ENCODE peak calls at places on chromosomes 2 and 18, in eight cellular contexts. One of them, this sample, is unnamed.
A peak's percentile ranks its signal among the peaks of the same experiment; 100 is the strongest.

GRCh38 chr2:12700989-12701388 is 15.7 kb upstream of the TRIB2 start:
- DNase-seq in tibial artery: no peak
- DNase-seq in stomach: no peak
- DNase-seq in Caco-2: no peak
- DNase-seq in CD8-positive, alpha-beta T cell: no peak
- DNase-seq in ascending aorta: no peak
- DNase-seq in lung: no peak
- DNase-seq in upper lobe of right lung: no peak
- DNase-seq in this sample: no peak

GRCh38 chr2:182893666-182894065 is 27.2 kb upstream of the FRZB start:
- DNase-seq in tibial artery: no peak
- DNase-seq in stomach: no peak
- DNase-seq in Caco-2: no peak
- DNase-seq in CD8-positive, alpha-beta T cell: no peak
- DNase-seq in ascending aorta: no peak
- DNase-seq in lung: no peak
- DNase-seq in upper lobe of right lung: no peak
- DNase-seq in this sample: no peak

GRCh38 chr2:179592167-179592936 is 269.1 kb downstream of the ZNF385B start:
- DNase-seq in tibial artery: no peak
- DNase-seq in stomach: no peak
- DNase-seq in Caco-2: no peak
- DNase-seq in CD8-positive, alpha-beta T cell: no peak
- DNase-seq in ascending aorta: no peak
- DNase-seq in lung: no peak
- DNase-seq in upper lobe of right lung: no peak
- DNase-seq in this sample: no peak

GRCh38 chr18:70243131-70243530 is 37.6 kb upstream of the RTTN start:
- DNase-seq in tibial artery: no peak
- DNase-seq in stomach: peak; percentile 43
- DNase-seq in Caco-2: peak; percentile 43
- DNase-seq in CD8-positive, alpha-beta T cell: no peak
- DNase-seq in ascending aorta: no peak
- DNase-seq in lung: peak; percentile 41
- DNase-seq in upper lobe of right lung: no peak
- DNase-seq in this sample: no peak

GRCh38 chr2:38599706-38600105 is 3.0 kb downstream of the HNRNPLL start:
- DNase-seq in tibial artery: no peak
- DNase-seq in stomach: no peak
- DNase-seq in Caco-2: no peak
- DNase-seq in CD8-positive, alpha-beta T cell: no peak
- DNase-seq in ascending aorta: no peak
- DNase-seq in lung: no peak
- DNase-seq in upper lobe of right lung: no peak
- DNase-seq in this sample: no peak

GRCh38 chr2:29443627-29444026 is 328.4 kb downstream of the CLIP4 start:
- DNase-seq in tibial artery: no peak
- DNase-seq in stomach: no peak
- DNase-seq in Caco-2: no peak
- DNase-seq in CD8-positive, alpha-beta T cell: no peak
- DNase-seq in ascending aorta: no peak
- DNase-seq in lung: no peak
- DNase-seq in upper lobe of right lung: no peak
- DNase-seq in this sample: no peak

GRCh38 chr2:230225486-230225885 is at the start of gene SP140:
- DNase-seq in tibial artery: no peak
- DNase-seq in stomach: peak; percentile 48
- DNase-seq in Caco-2: no peak
- DNase-seq in CD8-positive, alpha-beta T cell: peak; percentile 87
- DNase-seq in ascending aorta: peak; percentile 26
- DNase-seq in lung: peak; percentile 39
- DNase-seq in upper lobe of right lung: peak; percentile 77
- DNase-seq in this sample: no peak

GRCh38 chr2:12057436-12058166 is 311.2 kb downstream of the LPIN1 start:
- DNase-seq in tibial artery: peak; percentile 67
- DNase-seq in stomach: no peak
- DNase-seq in Caco-2: no peak
- DNase-seq in CD8-positive, alpha-beta T cell: peak; percentile 60
- DNase-seq in ascending aorta: peak; percentile 16
- DNase-seq in lung: no peak
- DNase-seq in upper lobe of right lung: no peak
- DNase-seq in this sample: no peak

GRCh38 chr18:32674491-32674890 is 98.3 kb downstream of the KLHL14 start:
- DNase-seq in tibial artery: no peak
- DNase-seq in stomach: no peak
- DNase-seq in Caco-2: no peak
- DNase-seq in CD8-positive, alpha-beta T cell: no peak
- DNase-seq in ascending aorta: no peak
- DNase-seq in lung: no peak
- DNase-seq in upper lobe of right lung: no peak
- DNase-seq in this sample: no peak

GRCh38 chr18:12783524-12783923 is 80.7 kb downstream of the PSMG2 start:
- DNase-seq in tibial artery: no peak
- DNase-seq in stomach: no peak
- DNase-seq in Caco-2: no peak
- DNase-seq in CD8-positive, alpha-beta T cell: no peak
- DNase-seq in ascending aorta: no peak
- DNase-seq in lung: no peak
- DNase-seq in upper lobe of right lung: no peak
- DNase-seq in this sample: no peak

GRCh38 chr2:143125647-143126046 is 3.6 kb upstream of the ARHGAP15 start:
- DNase-seq in tibial artery: no peak
- DNase-seq in stomach: no peak
- DNase-seq in Caco-2: no peak
- DNase-seq in CD8-positive, alpha-beta T cell: no peak
- DNase-seq in ascending aorta: no peak
- DNase-seq in lung: no peak
- DNase-seq in upper lobe of right lung: no peak
- DNase-seq in this sample: no peak

GRCh38 chr18:80253871-80254492 is 6.7 kb upstream of the PARD6G start:
- DNase-seq in tibial artery: no peak
- DNase-seq in stomach: no peak
- DNase-seq in Caco-2: no peak
- DNase-seq in CD8-positive, alpha-beta T cell: peak; percentile 34
- DNase-seq in ascending aorta: no peak
- DNase-seq in lung: peak; percentile 27
- DNase-seq in upper lobe of right lung: peak; percentile 36
- DNase-seq in this sample: no peak

GRCh38 chr2:167253025-167253424 is 364.7 kb downstream of the XIRP2 start:
- DNase-seq in tibial artery: no peak
- DNase-seq in stomach: no peak
- DNase-seq in Caco-2: no peak
- DNase-seq in CD8-positive, alpha-beta T cell: no peak
- DNase-seq in ascending aorta: no peak
- DNase-seq in lung: no peak
- DNase-seq in upper lobe of right lung: no peak
- DNase-seq in this sample: no peak

GRCh38 chr18:56711706-56712445 is 60.7 kb downstream of the WDR7 start:
- DNase-seq in tibial artery: no peak
- DNase-seq in stomach: no peak
- DNase-seq in Caco-2: no peak
- DNase-seq in CD8-positive, alpha-beta T cell: no peak
- DNase-seq in ascending aorta: no peak
- DNase-seq in lung: no peak
- DNase-seq in upper lobe of right lung: no peak
- DNase-seq in this sample: no peak

GRCh38 chr2:51693640-51694039 is 661.7 kb upstream of the NRXN1 start:
- DNase-seq in tibial artery: no peak
- DNase-seq in stomach: no peak
- DNase-seq in Caco-2: no peak
- DNase-seq in CD8-positive, alpha-beta T cell: no peak
- DNase-seq in ascending aorta: no peak
- DNase-seq in lung: no peak
- DNase-seq in upper lobe of right lung: no peak
- DNase-seq in this sample: no peak

GRCh38 chr2:183148967-183149366 is 24.7 kb downstream of the NUP35 start:
- DNase-seq in tibial artery: no peak
- DNase-seq in stomach: no peak
- DNase-seq in Caco-2: no peak
- DNase-seq in CD8-positive, alpha-beta T cell: no peak
- DNase-seq in ascending aorta: no peak
- DNase-seq in lung: no peak
- DNase-seq in upper lobe of right lung: no peak
- DNase-seq in this sample: no peak

GRCh38 chr18:31250902-31251301 is 67.1 kb upstream of the DSG1 start:
- DNase-seq in tibial artery: no peak
- DNase-seq in stomach: no peak
- DNase-seq in Caco-2: no peak
- DNase-seq in CD8-positive, alpha-beta T cell: no peak
- DNase-seq in ascending aorta: no peak
- DNase-seq in lung: no peak
- DNase-seq in upper lobe of right lung: no peak
- DNase-seq in this sample: no peak

GRCh38 chr2:237978058-237978712 is 11.4 kb downstream of the UBE2F start:
- DNase-seq in tibial artery: no peak
- DNase-seq in stomach: peak; percentile 17
- DNase-seq in Caco-2: no peak
- DNase-seq in CD8-positive, alpha-beta T cell: no peak
- DNase-seq in ascending aorta: no peak
- DNase-seq in lung: no peak
- DNase-seq in upper lobe of right lung: no peak
- DNase-seq in this sample: no peak

GRCh38 chr2:237982039-237982725 is 15.4 kb downstream of the UBE2F start:
- DNase-seq in tibial artery: no peak
- DNase-seq in stomach: no peak
- DNase-seq in Caco-2: no peak
- DNase-seq in CD8-positive, alpha-beta T cell: no peak
- DNase-seq in ascending aorta: no peak
- DNase-seq in lung: no peak
- DNase-seq in upper lobe of right lung: no peak
- DNase-seq in this sample: no peak

GRCh38 chr2:237980751-237981150 is 13.9 kb downstream of the UBE2F start:
- DNase-seq in tibial artery: no peak
- DNase-seq in stomach: no peak
- DNase-seq in Caco-2: no peak
- DNase-seq in CD8-positive, alpha-beta T cell: no peak
- DNase-seq in ascending aorta: no peak
- DNase-seq in lung: no peak
- DNase-seq in upper lobe of right lung: no peak
- DNase-seq in this sample: no peak

GRCh38 chr2:237979331-237979730 is 12.5 kb downstream of the UBE2F start:
- DNase-seq in tibial artery: no peak
- DNase-seq in stomach: no peak
- DNase-seq in Caco-2: no peak
- DNase-seq in CD8-positive, alpha-beta T cell: no peak
- DNase-seq in ascending aorta: no peak
- DNase-seq in lung: no peak
- DNase-seq in upper lobe of right lung: no peak
- DNase-seq in this sample: no peak

DNA sequence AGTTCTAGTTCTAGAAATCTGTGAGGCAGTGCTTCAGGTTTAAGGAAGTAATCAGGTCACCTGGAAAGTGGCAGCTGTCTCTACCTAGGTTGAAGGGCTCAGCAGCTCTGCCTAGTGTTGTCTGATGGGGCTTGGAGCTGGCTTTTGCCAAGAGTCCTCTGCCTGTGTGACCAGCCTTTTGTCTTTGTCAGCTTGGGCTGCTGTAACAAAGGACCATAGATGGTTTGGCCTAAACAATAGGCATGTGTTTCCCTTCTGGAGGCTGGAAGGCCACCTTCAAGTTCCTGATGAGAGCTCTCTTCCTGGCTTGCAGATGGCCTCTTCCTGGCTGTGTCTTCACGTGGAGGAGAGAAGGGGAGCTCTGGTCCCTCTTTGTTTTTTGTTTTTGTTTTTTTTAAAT is 13.3 kb downstream of the UBE2F start:
- DNase-seq in tibial artery: no peak
- DNase-seq in stomach: no peak
- DNase-seq in Caco-2: no peak
- DNase-seq in CD8-positive, alpha-beta T cell: no peak
- DNase-seq in ascending aorta: no peak
- DNase-seq in lung: no peak
- DNase-seq in upper lobe of right lung: no peak
- DNase-seq in this sample: no peak
- H3K4me1 ChIP-seq in tibial artery: peaks cover 16% of the 10 kb centered on the region
- H3K4me1 ChIP-seq in stomach: peaks cover 28% of the 10 kb centered on the region
- H3K4me1 ChIP-seq in Caco-2: no peaks in the 10 kb centered on the region
- H3K4me1 ChIP-seq in CD8-positive, alpha-beta T cell: peaks cover 37% of the 10 kb centered on the region
- H3K4me1 ChIP-seq in ascending aorta: peaks cover 16% of the 10 kb centered on the region
- H3K4me1 ChIP-seq in lung: peaks cover 7% of the 10 kb centered on the region
- H3K4me1 ChIP-seq in upper lobe of right lung: peaks cover 14% of the 10 kb centered on the region
- H3K4me1 ChIP-seq in this sample: no peaks in the 10 kb centered on the region

DNA sequence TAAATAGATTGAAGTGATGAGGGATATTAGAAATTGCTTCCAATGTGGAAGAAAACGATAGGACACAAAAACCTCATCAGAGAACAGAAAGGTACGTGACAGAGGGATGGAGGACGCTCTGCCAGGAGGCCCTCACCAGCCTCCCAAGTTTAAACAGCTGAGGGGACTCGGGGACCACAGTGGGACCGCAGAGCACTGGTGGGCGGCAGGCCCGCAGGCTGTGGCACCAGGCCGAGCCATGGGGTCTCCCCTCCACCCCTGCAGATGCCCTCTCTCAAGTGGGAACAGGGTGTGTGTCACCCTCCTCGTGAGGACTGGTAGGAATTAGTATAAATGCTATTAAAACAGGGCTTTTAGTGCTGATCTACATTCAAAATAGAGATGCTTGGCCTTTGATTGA is 10.8 kb downstream of the NDUFA10 start:
- DNase-seq in tibial artery: no peak
- DNase-seq in stomach: no peak
- DNase-seq in Caco-2: no peak
- DNase-seq in CD8-positive, alpha-beta T cell: no peak
- DNase-seq in ascending aorta: no peak
- DNase-seq in lung: no peak
- DNase-seq in upper lobe of right lung: no peak
- DNase-seq in this sample: no peak
- H3K36me3 ChIP-seq in tibial artery: peaks cover 79% of the 10 kb centered on the region
- H3K36me3 ChIP-seq in stomach: peaks cover 99% of the 10 kb centered on the region
- H3K36me3 ChIP-seq in Caco-2: no peaks in the 10 kb centered on the region
- H3K36me3 ChIP-seq in CD8-positive, alpha-beta T cell: peaks cover 67% of the 10 kb centered on the region
- H3K36me3 ChIP-seq in ascending aorta: peaks cover 95% of the 10 kb centered on the region
- H3K36me3 ChIP-seq in lung: peaks cover 53% of the 10 kb centered on the region
- H3K36me3 ChIP-seq in upper lobe of right lung: peaks cover 99% of the 10 kb centered on the region
- H3K36me3 ChIP-seq in this sample: peaks cover 34% of the 10 kb centered on the region

GRCh38 chr2:73919596-73920228 is 7.0 kb upstream of the DGUOK start:
- DNase-seq in tibial artery: no peak
- DNase-seq in stomach: no peak
- DNase-seq in Caco-2: no peak
- DNase-seq in CD8-positive, alpha-beta T cell: no peak
- DNase-seq in ascending aorta: no peak
- DNase-seq in lung: no peak
- DNase-seq in upper lobe of right lung: no peak
- DNase-seq in this sample: no peak
- H3K4me1 ChIP-seq in tibial artery: no peaks in the 10 kb centered on the region
- H3K4me1 ChIP-seq in stomach: no peaks in the 10 kb centered on the region
- H3K4me1 ChIP-seq in Caco-2: no peaks in the 10 kb centered on the region
- H3K4me1 ChIP-seq in CD8-positive, alpha-beta T cell: no peaks in the 10 kb centered on the region
- H3K4me1 ChIP-seq in ascending aorta: no peaks in the 10 kb centered on the region
- H3K4me1 ChIP-seq in lung: no peaks in the 10 kb centered on the region
- H3K4me1 ChIP-seq in upper lobe of right lung: no peaks in the 10 kb centered on the region
- H3K4me1 ChIP-seq in this sample: peaks cover 2% of the 10 kb centered on the region

DNA sequence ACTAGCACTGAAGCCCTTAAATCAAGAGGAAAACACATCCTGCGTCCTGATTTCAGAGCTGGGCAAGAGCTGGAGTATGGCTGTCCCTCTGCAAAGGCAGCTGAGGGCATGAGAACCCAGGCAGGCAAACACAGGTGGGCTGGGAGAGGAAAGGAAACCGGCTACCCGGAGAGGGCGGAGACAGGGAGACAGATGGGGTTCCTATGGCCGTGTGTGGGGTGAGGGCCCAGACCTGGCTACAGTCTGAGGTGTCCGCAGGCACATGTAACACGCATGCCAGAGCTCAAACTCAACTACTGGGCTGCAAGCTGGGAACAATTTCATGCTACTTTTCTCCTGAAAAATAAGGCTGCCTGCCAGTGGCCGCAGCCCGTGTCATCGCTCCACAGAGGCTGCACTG is 2.7 kb downstream of the COPS9 start:
- DNase-seq in tibial artery: peak; percentile 47
- DNase-seq in stomach: no peak
- DNase-seq in Caco-2: no peak
- DNase-seq in CD8-positive, alpha-beta T cell: no peak
- DNase-seq in ascending aorta: no peak
- DNase-seq in lung: no peak
- DNase-seq in upper lobe of right lung: peak; percentile 46
- DNase-seq in this sample: no peak
- H3K36me3 ChIP-seq in tibial artery: peaks cover 53% of the 10 kb centered on the region
- H3K36me3 ChIP-seq in stomach: peaks cover 54% of the 10 kb centered on the region
- H3K36me3 ChIP-seq in Caco-2: no peaks in the 10 kb centered on the region
- H3K36me3 ChIP-seq in CD8-positive, alpha-beta T cell: peaks cover 32% of the 10 kb centered on the region
- H3K36me3 ChIP-seq in ascending aorta: peaks cover 54% of the 10 kb centered on the region
- H3K36me3 ChIP-seq in lung: peaks cover 47% of the 10 kb centered on the region
- H3K36me3 ChIP-seq in upper lobe of right lung: peaks cover 46% of the 10 kb centered on the region
- H3K36me3 ChIP-seq in this sample: peaks cover 28% of the 10 kb centered on the region

This sample was measured in iPS DF 6.9.